ENCODE peak calls at places on chromosomes 13 and 19, in six cellular contexts. One of them, this sample, is unnamed.

GRCh38 chr19:46416077-46416709 is 2.8 kb upstream of the CCDC8 start:
- DNase-seq in left ventricle myocardium inferior: peak
- DNase-seq in heart left ventricle: peak
- DNase-seq in mesenchymal stem cell: peak
- DNase-seq in A549: peak
- DNase-seq in thyroid gland: peak
- DNase-seq in this sample: peak

GRCh38 chr19:44113784-44114390 is 688 bp downstream of the ZNF225 start:
- DNase-seq in left ventricle myocardium inferior: no peak
- DNase-seq in heart left ventricle: no peak
- DNase-seq in mesenchymal stem cell: no peak
- DNase-seq in A549: no peak
- DNase-seq in thyroid gland: peak
- DNase-seq in this sample: peak

GRCh38 chr13:97298816-97299215 is 76.7 kb downstream of the MBNL2 start:
- DNase-seq in left ventricle myocardium inferior: no peak
- DNase-seq in heart left ventricle: no peak
- DNase-seq in mesenchymal stem cell: no peak
- DNase-seq in A549: no peak
- DNase-seq in thyroid gland: no peak
- DNase-seq in this sample: no peak

GRCh38 chr13:22505489-22505888 is 675.3 kb upstream of the SGCG start:
- DNase-seq in left ventricle myocardium inferior: no peak
- DNase-seq in heart left ventricle: no peak
- DNase-seq in mesenchymal stem cell: no peak
- DNase-seq in A549: no peak
- DNase-seq in thyroid gland: no peak
- DNase-seq in this sample: peak

GRCh38 chr19:40596608-40597328 is 4.4 kb upstream of the LTBP4 start:
- DNase-seq in left ventricle myocardium inferior: peak
- DNase-seq in heart left ventricle: peak
- DNase-seq in mesenchymal stem cell: peak
- DNase-seq in A549: peak
- DNase-seq in thyroid gland: peak
- DNase-seq in this sample: peak

GRCh38 chr19:20423381-20424207 is 142.0 kb downstream of the ZNF737 start:
- DNase-seq in left ventricle myocardium inferior: peak
- DNase-seq in heart left ventricle: peak
- DNase-seq in mesenchymal stem cell: peak
- DNase-seq in A549: no peak
- DNase-seq in thyroid gland: peak
- DNase-seq in this sample: peak

GRCh38 chr13:95217920-95218830 is 83.1 kb downstream of the ABCC4 start:
- DNase-seq in left ventricle myocardium inferior: no peak
- DNase-seq in heart left ventricle: no peak
- DNase-seq in mesenchymal stem cell: peak
- DNase-seq in A549: peak
- DNase-seq in thyroid gland: no peak
- DNase-seq in this sample: no peak

GRCh38 chr19:55640577-55641375 is at the start of gene ZNF580:
- DNase-seq in left ventricle myocardium inferior: peak
- DNase-seq in heart left ventricle: peak
- DNase-seq in mesenchymal stem cell: peak
- DNase-seq in A549: peak
- DNase-seq in thyroid gland: peak
- DNase-seq in this sample: peak

GRCh38 chr19:39444598-39445257 is 654 bp upstream of the SUPT5H start:
- DNase-seq in left ventricle myocardium inferior: no peak
- DNase-seq in heart left ventricle: no peak
- DNase-seq in mesenchymal stem cell: no peak
- DNase-seq in A549: no peak
- DNase-seq in thyroid gland: peak
- DNase-seq in this sample: peak

GRCh38 chr19:8387688-8388611 is 2.2 kb upstream of the RAB11B start:
- DNase-seq in left ventricle myocardium inferior: no peak
- DNase-seq in heart left ventricle: no peak
- DNase-seq in mesenchymal stem cell: peak
- DNase-seq in A549: peak
- DNase-seq in thyroid gland: no peak
- DNase-seq in this sample: no peak

GRCh38 chr13:65597839-65598818 is 1632.0 kb downstream of the PCDH9 start:
- DNase-seq in left ventricle myocardium inferior: no peak
- DNase-seq in heart left ventricle: no peak
- DNase-seq in mesenchymal stem cell: peak
- DNase-seq in A549: peak
- DNase-seq in thyroid gland: no peak
- DNase-seq in this sample: no peak

GRCh38 chr19:46447824-46448223 is 19.1 kb upstream of the PNMA8C start:
- DNase-seq in left ventricle myocardium inferior: peak
- DNase-seq in heart left ventricle: peak
- DNase-seq in mesenchymal stem cell: no peak
- DNase-seq in A549: no peak
- DNase-seq in thyroid gland: no peak
- DNase-seq in this sample: no peak

DNA sequence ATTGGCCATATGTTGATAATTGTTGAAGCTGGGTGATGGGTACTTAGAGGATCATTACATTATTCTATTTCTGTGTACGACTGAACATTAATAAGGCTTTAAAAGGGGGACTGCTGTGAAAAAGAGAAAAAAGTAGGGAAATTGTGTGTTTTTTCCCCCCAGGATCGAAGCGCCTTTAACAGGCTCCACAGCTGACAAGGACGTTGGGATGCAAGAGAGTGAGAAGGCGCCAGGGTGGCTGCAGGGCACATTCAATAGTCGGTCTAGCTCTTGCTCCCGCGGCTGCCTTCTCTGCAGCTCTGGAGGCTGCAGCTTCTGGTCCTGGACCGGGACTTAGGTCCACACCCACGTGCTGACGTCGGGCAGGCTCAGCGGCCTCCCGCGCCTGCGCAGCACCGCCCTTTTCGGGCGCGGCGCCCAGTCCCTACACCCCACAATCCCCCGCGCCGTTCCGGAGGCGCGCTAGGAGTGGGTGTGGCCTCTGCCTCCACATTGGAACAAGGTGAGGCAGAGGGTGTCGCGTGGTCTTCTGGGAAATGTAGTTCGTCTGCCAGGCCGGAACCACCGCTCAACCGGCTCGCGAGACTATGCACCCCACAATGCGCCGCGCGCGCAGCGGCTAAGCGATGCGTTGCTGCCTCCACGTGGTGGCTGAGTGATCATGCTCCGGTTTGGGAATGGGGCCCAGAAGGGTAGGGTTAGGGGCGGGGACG is 4.9 kb upstream of the LRFN3 start:
- DNase-seq in left ventricle myocardium inferior: peak
- DNase-seq in heart left ventricle: peak
- DNase-seq in mesenchymal stem cell: peak
- DNase-seq in A549: peak
- DNase-seq in thyroid gland: peak
- DNase-seq in this sample: peak
- H3K27ac ChIP-seq in left ventricle myocardium inferior: peak
- H3K27ac ChIP-seq in heart left ventricle: peak
- H3K27ac ChIP-seq in mesenchymal stem cell: peak
- H3K27ac ChIP-seq in A549: peak
- H3K27ac ChIP-seq in thyroid gland: peak
- H3K27ac ChIP-seq in this sample: peak

GRCh38 chr13:114112231-114112825 is 20.1 kb downstream of the RASA3 start:
- DNase-seq in left ventricle myocardium inferior: no peak
- DNase-seq in heart left ventricle: no peak
- DNase-seq in mesenchymal stem cell: no peak
- DNase-seq in A549: no peak
- DNase-seq in thyroid gland: peak
- DNase-seq in this sample: no peak

GRCh38 chr13:114109646-114110045 is 22.8 kb downstream of the RASA3 start:
- DNase-seq in left ventricle myocardium inferior: no peak
- DNase-seq in heart left ventricle: no peak
- DNase-seq in mesenchymal stem cell: no peak
- DNase-seq in A549: no peak
- DNase-seq in thyroid gland: no peak
- DNase-seq in this sample: no peak

GRCh38 chr13:114112826-114113322 is 19.5 kb downstream of the RASA3 start:
- DNase-seq in left ventricle myocardium inferior: no peak
- DNase-seq in heart left ventricle: no peak
- DNase-seq in mesenchymal stem cell: peak
- DNase-seq in A549: no peak
- DNase-seq in thyroid gland: peak
- DNase-seq in this sample: no peak

GRCh38 chr13:114110091-114110829 is 22.2 kb downstream of the RASA3 start:
- DNase-seq in left ventricle myocardium inferior: no peak
- DNase-seq in heart left ventricle: no peak
- DNase-seq in mesenchymal stem cell: peak
- DNase-seq in A549: peak
- DNase-seq in thyroid gland: no peak
- DNase-seq in this sample: no peak

GRCh38 chr13:114111577-114111976 is 20.8 kb downstream of the RASA3 start:
- DNase-seq in left ventricle myocardium inferior: no peak
- DNase-seq in heart left ventricle: no peak
- DNase-seq in mesenchymal stem cell: peak
- DNase-seq in A549: no peak
- DNase-seq in thyroid gland: no peak
- DNase-seq in this sample: no peak
- H3K27ac ChIP-seq in left ventricle myocardium inferior: no peak
- H3K27ac ChIP-seq in heart left ventricle: no peak
- H3K27ac ChIP-seq in mesenchymal stem cell: peak
- H3K27ac ChIP-seq in A549: peak
- H3K27ac ChIP-seq in thyroid gland: no peak
- H3K27ac ChIP-seq in this sample: no peak

DNA sequence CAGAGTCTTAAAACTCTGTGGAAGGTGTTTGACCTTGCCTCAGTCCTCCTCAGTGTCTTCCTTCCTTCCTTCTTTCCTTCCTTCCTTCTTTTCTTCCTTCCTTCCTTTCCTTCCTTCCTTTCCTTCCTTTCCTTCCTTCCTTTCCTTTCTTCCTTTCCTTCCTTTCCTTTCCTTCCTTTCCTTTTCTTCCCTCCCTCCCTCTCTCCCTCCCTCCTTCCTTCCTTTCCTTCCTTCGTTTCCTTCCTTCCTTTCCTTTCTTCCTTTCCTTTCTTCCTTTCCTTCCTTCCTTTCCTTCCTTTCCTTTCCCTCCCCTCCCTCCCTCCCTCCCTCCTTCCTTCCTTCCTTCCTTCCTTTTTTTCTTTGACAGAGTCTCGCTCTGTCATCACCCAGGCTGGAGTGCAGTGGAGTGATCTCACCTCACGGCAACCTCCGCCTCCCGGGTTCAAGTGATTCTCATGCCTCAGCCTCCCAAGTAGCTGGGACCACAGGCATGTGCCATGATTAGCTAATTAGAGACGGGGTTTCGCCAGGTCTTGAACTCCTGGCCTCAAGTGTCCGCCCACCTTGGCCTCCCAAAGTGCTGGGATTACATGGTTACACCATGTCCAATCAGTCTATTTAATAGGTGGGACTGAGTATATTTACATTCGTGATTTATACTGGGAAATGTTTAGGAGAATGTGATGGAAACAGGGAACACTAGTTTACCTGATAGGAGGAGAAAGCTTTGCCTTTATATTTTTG is 16.3 kb downstream of the ZNF507 start:
- DNase-seq in left ventricle myocardium inferior: no peak
- DNase-seq in heart left ventricle: no peak
- DNase-seq in mesenchymal stem cell: no peak
- DNase-seq in A549: peak
- DNase-seq in thyroid gland: no peak
- DNase-seq in this sample: no peak
- H3K27ac ChIP-seq in left ventricle myocardium inferior: no peak
- H3K27ac ChIP-seq in heart left ventricle: no peak
- H3K27ac ChIP-seq in mesenchymal stem cell: no peak
- H3K27ac ChIP-seq in A549: peak
- H3K27ac ChIP-seq in thyroid gland: peak
- H3K27ac ChIP-seq in this sample: no peak

DNA sequence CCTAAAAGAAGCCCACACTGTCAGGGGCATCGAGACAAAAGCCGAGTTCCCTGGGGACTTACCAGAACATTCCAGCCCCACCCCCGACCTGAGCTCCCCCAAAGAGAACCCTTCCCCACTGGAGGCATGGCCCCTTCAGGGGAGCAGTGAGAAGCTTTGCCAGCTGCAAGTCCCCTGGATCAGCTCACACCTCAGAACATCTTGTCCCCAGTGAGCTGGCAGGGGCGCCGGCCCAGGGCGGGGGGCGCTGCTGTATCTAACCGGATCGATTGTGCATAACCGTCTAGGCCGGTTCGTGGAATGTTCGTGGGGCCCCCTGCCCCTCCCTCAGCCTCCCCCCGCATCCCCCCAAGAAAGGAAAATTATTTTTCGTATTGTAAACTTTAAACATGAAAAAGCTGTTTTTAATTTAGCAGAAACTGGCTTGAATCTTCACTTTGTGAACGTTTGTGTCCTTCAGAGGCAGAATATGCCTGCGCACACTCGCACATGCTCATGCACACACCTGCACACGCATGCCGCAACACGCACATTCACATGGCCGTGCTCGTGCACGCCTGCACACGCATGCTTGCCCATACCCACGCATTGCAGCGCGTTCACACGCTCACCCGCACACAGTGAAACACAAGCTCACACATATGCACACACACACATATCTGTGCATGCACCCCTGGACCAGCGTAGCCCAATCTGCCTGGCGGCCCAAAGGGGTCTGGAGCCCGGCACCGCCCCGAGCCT is 12.0 kb upstream of the CRTC1 start:
- DNase-seq in left ventricle myocardium inferior: no peak
- DNase-seq in heart left ventricle: no peak
- DNase-seq in mesenchymal stem cell: no peak
- DNase-seq in A549: no peak
- DNase-seq in thyroid gland: no peak
- DNase-seq in this sample: no peak
- H3K27ac ChIP-seq in left ventricle myocardium inferior: no peak
- H3K27ac ChIP-seq in heart left ventricle: no peak
- H3K27ac ChIP-seq in mesenchymal stem cell: no peak
- H3K27ac ChIP-seq in A549: no peak
- H3K27ac ChIP-seq in thyroid gland: no peak
- H3K27ac ChIP-seq in this sample: no peak

GRCh38 chr19:49086296-49086695 is 1.0 kb downstream of the SNRNP70 start:
- DNase-seq in left ventricle myocardium inferior: no peak
- DNase-seq in heart left ventricle: no peak
- DNase-seq in mesenchymal stem cell: no peak
- DNase-seq in A549: no peak
- DNase-seq in thyroid gland: no peak
- DNase-seq in this sample: no peak
- H3K27ac ChIP-seq in left ventricle myocardium inferior: peak
- H3K27ac ChIP-seq in heart left ventricle: no peak
- H3K27ac ChIP-seq in mesenchymal stem cell: no peak
- H3K27ac ChIP-seq in A549: peak
- H3K27ac ChIP-seq in thyroid gland: no peak
- H3K27ac ChIP-seq in this sample: peak

GRCh38 chr13:112995395-112996091 is 26.5 kb downstream of the MCF2L start:
- DNase-seq in left ventricle myocardium inferior: no peak
- DNase-seq in heart left ventricle: no peak
- DNase-seq in mesenchymal stem cell: no peak
- DNase-seq in A549: no peak
- DNase-seq in thyroid gland: no peak
- DNase-seq in this sample: no peak

GRCh38 chr13:112996671-112997091 is 27.7 kb downstream of the MCF2L start:
- DNase-seq in left ventricle myocardium inferior: no peak
- DNase-seq in heart left ventricle: no peak
- DNase-seq in mesenchymal stem cell: no peak
- DNase-seq in A549: no peak
- DNase-seq in thyroid gland: no peak
- DNase-seq in this sample: no peak

GRCh38 chr13:112992931-112993700 is 24.1 kb downstream of the MCF2L start:
- DNase-seq in left ventricle myocardium inferior: no peak
- DNase-seq in heart left ventricle: no peak
- DNase-seq in mesenchymal stem cell: no peak
- DNase-seq in A549: no peak
- DNase-seq in thyroid gland: no peak
- DNase-seq in this sample: no peak

GRCh38 chr13:112994084-112994780 is 25.2 kb downstream of the MCF2L start:
- DNase-seq in left ventricle myocardium inferior: no peak
- DNase-seq in heart left ventricle: no peak
- DNase-seq in mesenchymal stem cell: no peak
- DNase-seq in A549: peak
- DNase-seq in thyroid gland: no peak
- DNase-seq in this sample: no peak

GRCh38 chr13:112994781-112995355 is 25.9 kb downstream of the MCF2L start:
- DNase-seq in left ventricle myocardium inferior: no peak
- DNase-seq in heart left ventricle: no peak
- DNase-seq in mesenchymal stem cell: no peak
- DNase-seq in A549: no peak
- DNase-seq in thyroid gland: no peak
- DNase-seq in this sample: no peak
- H3K27ac ChIP-seq in left ventricle myocardium inferior: no peak
- H3K27ac ChIP-seq in heart left ventricle: no peak
- H3K27ac ChIP-seq in mesenchymal stem cell: no peak
- H3K27ac ChIP-seq in A549: no peak
- H3K27ac ChIP-seq in thyroid gland: no peak
- H3K27ac ChIP-seq in this sample: no peak

This sample was measured in testis.